ENCODE peak calls at places on chromosomes 2 and 18, in eight cellular contexts. G is brain microvascular endothelial cell; M is heart right ventricle; S is mammary epithelial cell; A is CD8-positive, alpha-beta T cell; U is GM12865; T is adipocyte; Q is gastrocnemius medialis. V is an unnamed sample.

GRCh38 chr2:196259507-196260481 is 88.4 kb upstream of the STK17B start:
- DNase-seq in G (peak), M (no peak), S (peak), A (no peak), U (no peak), T (peak), Q (no peak), V (no peak)

GRCh38 chr2:134453973-134454372 is 200.1 kb downstream of the MGAT5 start:
- DNase-seq in G (no peak), M (no peak), S (no peak), A (no peak), U (no peak), T (no peak), Q (no peak), V (no peak)

GRCh38 chr18:79707671-79708070 is 28.1 kb downstream of the CTDP1 start:
- DNase-seq in G (no peak), M (no peak), S (no peak), A (no peak), U (no peak), T (no peak), Q (no peak), V (no peak)

GRCh38 chr2:151051584-151052220 is 210.0 kb downstream of the RBM43 start:
- DNase-seq in G (peak), M (no peak), S (peak), A (no peak), U (peak), T (peak), Q (no peak), V (peak)

GRCh38 chr2:122670932-122671331 is 915.5 kb downstream of the TSN start:
- DNase-seq in G (no peak), M (no peak), S (no peak), A (no peak), U (no peak), T (no peak), Q (no peak), V (no peak)

GRCh38 chr2:56130463-56131070 is 53.2 kb upstream of the CCDC85A start:
- DNase-seq in G (peak), M (no peak), S (peak), A (no peak), U (peak), T (peak), Q (no peak), V (peak)

GRCh38 chr18:60978338-60978737 is 354.9 kb upstream of the CDH20 start:
- DNase-seq in G (peak), M (no peak), S (peak), A (no peak), U (no peak), T (peak), Q (no peak), V (peak)

GRCh38 chr2:104874230-104874629 is 20.3 kb downstream of the POU3F3 start:
- DNase-seq in G (no peak), M (no peak), S (no peak), A (no peak), U (no peak), T (no peak), Q (no peak), V (no peak)

GRCh38 chr2:28424799-28425492 is 32.3 kb downstream of the FOSL2 start:
- DNase-seq in G (no peak), M (no peak), S (no peak), A (no peak), U (no peak), T (no peak), Q (no peak), V (no peak)

GRCh38 chr2:231190531-231191197 is 7.8 kb upstream of the ARMC9 start:
- DNase-seq in G (peak), M (peak), S (no peak), A (no peak), U (no peak), T (no peak), Q (peak), V (no peak)
- H3K4me3 ChIP-seq in G (peak), M (peak), S (peak), A (no peak), U (no peak), T (peak), Q (peak), V (no peak)

DNA sequence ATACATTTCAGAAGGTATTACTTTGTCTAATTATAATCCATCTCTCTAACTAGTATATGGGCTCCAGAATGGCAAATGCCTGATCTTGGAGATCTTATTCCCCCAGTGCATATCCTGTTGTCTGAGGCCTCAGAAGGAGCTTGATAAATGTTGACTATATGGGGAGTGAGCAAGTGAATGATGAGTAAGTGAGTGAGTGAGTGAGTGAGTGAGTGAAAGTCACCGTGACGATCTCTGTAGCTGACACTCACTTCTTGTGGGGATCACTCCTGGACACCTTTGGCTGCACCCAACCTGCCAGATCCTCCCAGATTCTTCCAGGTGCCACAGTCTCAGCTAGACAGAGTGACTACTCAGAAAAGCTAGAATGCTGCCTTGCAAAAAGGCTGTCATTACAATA is 2.8 kb downstream of the XDH start:
- DNase-seq in G (no peak), M (no peak), S (peak), A (no peak), U (no peak), T (no peak), Q (no peak), V (no peak)
- H3K4me3 ChIP-seq in G (no peak), M (no peak), S (no peak), A (no peak), U (no peak), T (no peak), Q (no peak), V (no peak)

DNA sequence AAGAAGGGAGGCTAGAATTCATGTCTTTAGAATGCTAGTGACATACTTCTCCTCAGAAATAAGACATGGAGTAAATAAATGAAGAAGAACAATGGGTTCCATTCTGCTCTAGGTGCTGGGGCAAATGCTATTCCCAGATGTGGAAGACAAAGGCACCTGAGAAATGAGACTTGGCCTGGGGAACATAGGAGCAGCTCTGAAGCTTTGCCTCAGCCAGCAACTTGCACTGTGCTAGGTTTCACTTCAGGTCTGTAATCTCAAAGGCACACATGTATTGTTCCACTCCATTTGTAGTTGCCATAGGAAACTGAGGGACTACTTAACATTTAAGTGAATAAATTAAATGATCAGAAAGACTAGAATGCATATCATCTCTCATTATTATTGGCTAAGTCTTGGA is 538.9 kb upstream of the REG3G start:
- DNase-seq in G (no peak), M (no peak), S (no peak), A (no peak), U (no peak), T (no peak), Q (no peak), V (no peak)
- H3K4me3 ChIP-seq in G (no peak), M (no peak), S (no peak), A (no peak), U (no peak), T (no peak), Q (no peak), V (no peak)

GRCh38 chr2:237156131-237156856 is 70.6 kb downstream of the COPS8 start:
- DNase-seq in G (peak), M (peak), S (peak), A (no peak), U (peak), T (peak), Q (peak), V (peak)
- H3K4me3 ChIP-seq in G (no peak), M (no peak), S (no peak), A (no peak), U (no peak), T (peak), Q (no peak), V (peak)

GRCh38 chr2:39664898-39665591 is 672 bp upstream of the TMEM178A start:
- DNase-seq in G (no peak), M (no peak), S (no peak), A (no peak), U (no peak), T (no peak), Q (no peak), V (no peak)

GRCh38 chr2:39667142-39667880 is 1.6 kb downstream of the TMEM178A start:
- DNase-seq in G (no peak), M (no peak), S (no peak), A (no peak), U (no peak), T (no peak), Q (no peak), V (no peak)

GRCh38 chr2:39665811-39666488 is at the start of gene TMEM178A:
- DNase-seq in G (no peak), M (no peak), S (no peak), A (no peak), U (no peak), T (peak), Q (no peak), V (no peak)

GRCh38 chr2:39667881-39668276 is 2.2 kb downstream of the TMEM178A start:
- DNase-seq in G (no peak), M (no peak), S (no peak), A (no peak), U (no peak), T (no peak), Q (no peak), V (no peak)

DNA sequence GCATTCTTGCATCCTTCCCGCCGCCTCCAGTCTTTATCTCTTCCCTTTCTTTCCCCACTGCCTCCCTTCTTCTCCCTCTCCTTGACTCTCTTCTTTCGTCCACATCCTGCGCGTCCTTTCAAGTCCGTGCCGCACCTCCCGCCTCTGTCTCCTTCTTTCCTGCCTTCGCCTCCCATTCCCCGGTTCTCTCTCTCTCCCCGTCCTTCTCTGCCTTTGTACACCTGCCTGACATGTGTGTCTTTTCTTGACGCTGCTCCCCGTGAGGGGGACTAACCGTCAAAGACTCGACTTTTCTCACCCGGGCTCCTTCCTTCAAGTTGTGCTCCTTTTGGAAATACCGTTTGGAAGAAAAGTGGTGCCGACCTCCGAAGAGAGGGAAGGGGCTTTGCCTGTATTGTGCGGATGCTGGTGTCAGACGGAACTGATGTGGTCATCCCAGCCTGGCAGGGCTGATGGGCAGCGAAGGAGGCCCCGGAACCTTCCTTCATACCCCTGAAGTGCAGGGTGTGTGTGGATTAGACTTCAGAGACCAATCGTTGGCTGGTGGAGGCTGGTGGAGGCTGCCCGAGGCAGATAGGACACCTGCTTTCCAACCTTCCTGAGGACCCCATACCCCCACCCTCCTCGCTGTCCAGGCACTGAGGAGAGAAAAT is 898 bp downstream of the TMEM178A start:
- DNase-seq in G (no peak), M (no peak), S (no peak), A (no peak), U (no peak), T (no peak), Q (no peak), V (no peak)
- H3K4me3 ChIP-seq in G (peak), M (peak), S (peak), A (no peak), U (no peak), T (peak), Q (peak), V (peak)